ENCODE peak calls at places on chromosome 14, in seven cellular contexts. S, Y, X, T, U, G and K are unnamed samples.

GRCh38 chr14:54713364-54713763 is 146.4 kb downstream of the SAMD4A start:
- DNase-seq in S (no peak), Y (no peak), X (no peak), T (no peak), U (peak; percentile 86), G (peak; percentile 65), K (no peak)

GRCh38 chr14:90456551-90456950 is 59.7 kb downstream of the CALM1 start:
- DNase-seq in S (no peak), Y (no peak), X (no peak), T (no peak), U (no peak), G (no peak), K (no peak)

GRCh38 chr14:67987596-67987995 is 168.0 kb downstream of the RAD51B start:
- DNase-seq in S (peak; percentile 73), Y (no peak), X (no peak), T (no peak), U (peak; percentile 87), G (peak; percentile 95), K (no peak)

GRCh38 chr14:60396718-60397343 is 89.0 kb downstream of the C14orf39 start:
- DNase-seq in S (peak; percentile 3), Y (no peak), X (no peak), T (no peak), U (peak; percentile 26), G (peak; percentile 1), K (no peak)

GRCh38 chr14:101669629-101670028 is 91.9 kb upstream of the PPP2R5C start:
- DNase-seq in S (no peak), Y (no peak), X (no peak), T (no peak), U (no peak), G (no peak), K (no peak)

GRCh38 chr14:39025810-39026627 is 77.0 kb downstream of the SEC23A start:
- DNase-seq in S (no peak), Y (no peak), X (no peak), T (no peak), U (no peak), G (no peak), K (no peak)

GRCh38 chr14:100531152-100531551 is 56.1 kb downstream of the BEGAIN start:
- DNase-seq in S (no peak), Y (no peak), X (no peak), T (no peak), U (no peak), G (no peak), K (peak; percentile 68)

GRCh38 chr14:68417007-68417659 is 375.7 kb downstream of the ZFP36L1 start:
- DNase-seq in S (no peak), Y (no peak), X (no peak), T (no peak), U (no peak), G (no peak), K (no peak)

GRCh38 chr14:58944226-58944769 is 244.2 kb upstream of the DAAM1 start:
- DNase-seq in S (no peak), Y (no peak), X (peak; percentile 5), T (no peak), U (peak; percentile 21), G (no peak), K (no peak)

GRCh38 chr14:94536836-94537235 is 24.4 kb upstream of the SERPINA4 start:
- DNase-seq in S (peak; percentile 7), Y (peak; percentile 53), X (no peak), T (no peak), U (no peak), G (no peak), K (no peak)
- TF ChIP-seq CTCF in S (peak; percentile 49), Y (no peak), X (no peak), T (no peak), U (peak; percentile 14), G (no peak), K (peak; percentile 54)

GRCh38 chr14:49598479-49599301 is at the start of gene LRR1:
- DNase-seq in S (peak; percentile 85), Y (peak; percentile 90), X (peak; percentile 90), T (peak; percentile 89), U (peak; percentile 72), G (peak; percentile 82), K (peak; percentile 94)
- TF ChIP-seq CTCF in S (no peak), Y (no peak), X (no peak), T (no peak), U (no peak), G (no peak), K (peak; percentile 10)

GRCh38 chr14:78153069-78153351 is 17.2 kb upstream of the NRXN3 start:
- DNase-seq in S (peak; percentile 55), Y (no peak), X (no peak), T (no peak), U (no peak), G (peak; percentile 0), K (no peak)
- TF ChIP-seq CTCF in S (peak; percentile 62), Y (no peak), X (no peak), T (no peak), U (no peak), G (no peak), K (peak; percentile 40)

GRCh38 chr14:22007278-22008097 is 333.9 kb upstream of the OR4E1 start:
- DNase-seq in S (no peak), Y (no peak), X (no peak), T (no peak), U (no peak), G (no peak), K (no peak)

GRCh38 chr14:22003471-22003870 is 329.9 kb upstream of the OR4E1 start:
- DNase-seq in S (no peak), Y (no peak), X (no peak), T (no peak), U (no peak), G (no peak), K (no peak)

GRCh38 chr14:21999400-21999799 is 325.8 kb upstream of the OR4E1 start:
- DNase-seq in S (no peak), Y (no peak), X (no peak), T (no peak), U (no peak), G (no peak), K (no peak)

GRCh38 chr14:22008098-22008412 is 334.4 kb upstream of the OR4E1 start:
- DNase-seq in S (no peak), Y (no peak), X (no peak), T (no peak), U (no peak), G (no peak), K (no peak)

GRCh38 chr14:22002860-22003284 is 329.3 kb upstream of the OR4E1 start:
- DNase-seq in S (no peak), Y (peak; percentile 13), X (peak; percentile 8), T (peak; percentile 30), U (no peak), G (no peak), K (no peak)
- TF ChIP-seq CTCF in S (peak; percentile 44), Y (peak; percentile 60), X (peak; percentile 57), T (peak; percentile 46), U (no peak), G (peak; percentile 7), K (peak; percentile 29)